ENCODE peak calls at places on chromosomes 1 and 21, in four cellular contexts. C is foreskin melanocyte, W is esophagus muscularis mucosa, X is amygdala. H is an unnamed sample.

GRCh38 chr1:156465747-156466365 is 34.7 kb downstream of the MEF2D start:
- DNase-seq in C (no peak), W (no peak), X (no peak), H (no peak)

GRCh38 chr1:169538998-169539871 is 47.0 kb downstream of the F5 start:
- DNase-seq in C (peak; percentile 31), W (no peak), X (no peak), H (no peak)

GRCh38 chr21:45330075-45330781 is 42.5 kb upstream of the POFUT2 start:
- DNase-seq in C (no peak), W (no peak), X (no peak), H (no peak)

GRCh38 chr1:61158592-61158991 is 76.2 kb downstream of the NFIA start:
- DNase-seq in C (no peak), W (no peak), X (no peak), H (no peak)

GRCh38 chr1:66439028-66439427 is 94.9 kb upstream of the SGIP1 start:
- DNase-seq in C (no peak), W (no peak), X (no peak), H (no peak)

GRCh38 chr1:31919591-31919990 is 18.6 kb downstream of the PTP4A2 start:
- DNase-seq in C (no peak), W (no peak), X (no peak), H (no peak)

GRCh38 chr1:20278692-20279130 is 12.0 kb upstream of the VWA5B1 start:
- DNase-seq in C (no peak), W (no peak), X (no peak), H (no peak)

GRCh38 chr1:167452483-167452882 is 65.8 kb downstream of the CD247 start:
- DNase-seq in C (no peak), W (no peak), X (no peak), H (no peak)

GRCh38 chr21:39452965-39453332 is 1.2 kb downstream of the SH3BGR start:
- DNase-seq in C (no peak), W (no peak), X (peak; percentile 25), H (no peak)

GRCh38 chr1:182149411-182149965 is 88.0 kb upstream of the ZNF648 start:
- DNase-seq in C (no peak), W (no peak), X (no peak), H (no peak)

GRCh38 chr1:180796897-180797296 is 115.8 kb upstream of the KIAA1614 start:
- DNase-seq in C (no peak), W (no peak), X (no peak), H (no peak)

GRCh38 chr1:115183711-115184259 is 94.5 kb upstream of the TSPAN2 start:
- DNase-seq in C (no peak), W (peak; percentile 92), X (no peak), H (no peak)

GRCh38 chr1:224512600-224513151 is 78.1 kb upstream of the WDR26 start:
- DNase-seq in C (no peak), W (no peak), X (no peak), H (no peak)

GRCh38 chr21:46455575-46456385 is 2.9 kb upstream of the DIP2A start:
- DNase-seq in C (peak; percentile 85), W (no peak), X (peak; percentile 68), H (peak; percentile 27)

GRCh38 chr1:223756806-223757700 is 44.7 kb downstream of the CAPN2 start:
- DNase-seq in C (no peak), W (no peak), X (no peak), H (no peak)

GRCh38 chr21:35530726-35531125 is 481.6 kb upstream of the RUNX1 start:
- DNase-seq in C (no peak), W (no peak), X (no peak), H (no peak)

GRCh38 chr1:211529453-211529852 is 37.5 kb upstream of the RD3 start:
- DNase-seq in C (no peak), W (no peak), X (peak; percentile 56), H (no peak)

GRCh38 chr1:23673086-23673813 is 18.4 kb upstream of the RPL11 start:
- DNase-seq in C (no peak), W (no peak), X (no peak), H (peak; percentile 73)

GRCh38 chr1:88685239-88685604 is 1.1 kb downstream of the PKN2 start:
- DNase-seq in C (no peak), W (no peak), X (no peak), H (no peak)

GRCh38 chr21:33121715-33122475 is 52.0 kb downstream of the OLIG1 start:
- DNase-seq in C (no peak), W (no peak), X (no peak), H (no peak)

GRCh38 chr1:35569956-35570355 is 3.2 kb upstream of the TFAP2E start:
- DNase-seq in C (no peak), W (no peak), X (no peak), H (no peak)

GRCh38 chr1:5886541-5887435 is 105.4 kb downstream of the NPHP4 start:
- DNase-seq in C (no peak), W (no peak), X (no peak), H (no peak)

GRCh38 chr1:31681421-31681820 is 22.4 kb downstream of the COL16A1 start:
- DNase-seq in C (no peak), W (no peak), X (no peak), H (no peak)

GRCh38 chr1:94298861-94299260 is 61.5 kb upstream of the ARHGAP29 start:
- DNase-seq in C (peak; percentile 52), W (peak; percentile 68), X (no peak), H (no peak)

GRCh38 chr1:213884942-213885341 is 102.8 kb upstream of the PROX1 start:
- DNase-seq in C (no peak), W (no peak), X (peak; percentile 43), H (no peak)

GRCh38 chr1:21938791-21939538 is 1.9 kb upstream of the HSPG2 start:
- DNase-seq in C (no peak), W (no peak), X (no peak), H (no peak)

GRCh38 chr1:156618853-156619581 is at the start of gene HAPLN2:
- DNase-seq in C (no peak), W (no peak), X (peak; percentile 35), H (peak; percentile 34)

GRCh38 chr1:10374442-10374860 is 24.4 kb upstream of the PGD start:
- DNase-seq in C (no peak), W (no peak), X (no peak), H (no peak)

GRCh38 chr1:219692981-219693380 is 80.1 kb upstream of the ZC3H11B start:
- DNase-seq in C (no peak), W (no peak), X (no peak), H (no peak)

GRCh38 chr21:25871566-25871965 is 136.8 kb downstream of the GABPA start:
- DNase-seq in C (no peak), W (no peak), X (no peak), H (peak; percentile 46)

GRCh38 chr1:36966242-36966641 is 68.1 kb downstream of the GRIK3 start:
- DNase-seq in C (no peak), W (no peak), X (no peak), H (no peak)

GRCh38 chr1:158951956-158952355 is 20.6 kb downstream of the PYHIN1 start:
- DNase-seq in C (no peak), W (no peak), X (no peak), H (no peak)

GRCh38 chr1:21217812-21218596 is 41.3 kb upstream of the EIF4G3 start:
- DNase-seq in C (no peak), W (no peak), X (no peak), H (peak; percentile 78)

GRCh38 chr1:197178998-197179397 is 32.5 kb upstream of the ASPM start:
- DNase-seq in C (peak; percentile 16), W (no peak), X (no peak), H (no peak)

H was measured in HAP-1.